ENCODE peak calls at places on chromosomes 16 and 17, in nine cellular contexts. C is heart left ventricle; S is spleen; D is colonic mucosa; V is ascending aorta; I is CD8-positive, alpha-beta memory T cell; G is psoas muscle; F is right lobe of liver; Q is MM.1S. P is an unnamed sample.

GRCh38 chr17:29699283-29699682 is 76.6 kb upstream of the CORO6 start:
- DNase-seq in C (no peak), S (no peak), D (no peak), V (no peak), I (no peak), G (no peak), F (no peak), Q (no peak), P (peak)

GRCh38 chr17:82665226-82665625 is 17.0 kb upstream of the WDR45B start:
- DNase-seq in C (no peak), S (no peak), D (no peak), V (no peak), I (no peak), G (no peak), F (peak), Q (no peak), P (no peak)

GRCh38 chr16:64254443-64255367 is 867.2 kb downstream of the CDH11 start:
- DNase-seq in C (no peak), S (no peak), D (no peak), V (no peak), I (no peak), G (no peak), F (no peak), Q (no peak), P (no peak)

GRCh38 chr16:68370921-68371651 is 60.3 kb downstream of the PRMT7 start:
- DNase-seq in C (no peak), S (peak), D (no peak), V (no peak), I (peak), G (no peak), F (no peak), Q (no peak), P (no peak)

GRCh38 chr16:47503936-47504335 is 42.8 kb downstream of the PHKB start:
- DNase-seq in C (no peak), S (no peak), D (no peak), V (no peak), I (no peak), G (no peak), F (no peak), Q (no peak), P (no peak)

GRCh38 chr16:66427871-66428681 is 981 bp downstream of the BEAN1 start:
- DNase-seq in C (no peak), S (no peak), D (no peak), V (peak), I (no peak), G (no peak), F (no peak), Q (no peak), P (no peak)

GRCh38 chr17:48102700-48103378 is 1.6 kb upstream of the CBX1 start:
- DNase-seq in C (peak), S (peak), D (no peak), V (no peak), I (peak), G (no peak), F (no peak), Q (peak), P (no peak)

GRCh38 chr17:64572682-64573154 is 65.9 kb downstream of the CEP95 start:
- DNase-seq in C (no peak), S (no peak), D (no peak), V (no peak), I (no peak), G (no peak), F (no peak), Q (no peak), P (no peak)

GRCh38 chr17:14904406-14904805 is 360.7 kb downstream of the PMP22 start:
- DNase-seq in C (no peak), S (no peak), D (no peak), V (no peak), I (no peak), G (no peak), F (no peak), Q (peak), P (no peak)

GRCh38 chr16:3458852-3459361 is 15.4 kb downstream of the NAA60 start:
- DNase-seq in C (no peak), S (no peak), D (peak), V (peak), I (peak), G (no peak), F (no peak), Q (peak), P (no peak)

GRCh38 chr17:44012391-44012790 is 2.4 kb downstream of the TMEM101 start:
- DNase-seq in C (no peak), S (no peak), D (no peak), V (no peak), I (no peak), G (no peak), F (no peak), Q (no peak), P (no peak)

GRCh38 chr16:68972720-68973119 is 129.4 kb downstream of the TANGO6 start:
- DNase-seq in C (no peak), S (no peak), D (no peak), V (no peak), I (no peak), G (no peak), F (no peak), Q (no peak), P (no peak)

GRCh38 chr16:31064882-31065461 is 9.1 kb downstream of the ZNF668 start:
- DNase-seq in C (peak), S (no peak), D (no peak), V (peak), I (no peak), G (peak), F (no peak), Q (no peak), P (no peak)

GRCh38 chr16:2299121-2299914 is 31.4 kb upstream of the RNPS1 start:
- DNase-seq in C (no peak), S (no peak), D (no peak), V (no peak), I (no peak), G (no peak), F (no peak), Q (no peak), P (no peak)

GRCh38 chr16:17887963-17888362 is 417.2 kb upstream of the XYLT1 start:
- DNase-seq in C (no peak), S (no peak), D (no peak), V (no peak), I (no peak), G (no peak), F (no peak), Q (no peak), P (no peak)

GRCh38 chr16:19699472-19699871 is 18.6 kb downstream of the KNOP1 start:
- DNase-seq in C (no peak), S (peak), D (no peak), V (no peak), I (no peak), G (no peak), F (peak), Q (no peak), P (no peak)

GRCh38 chr17:57106107-57106835 is 21.2 kb downstream of the AKAP1 start:
- DNase-seq in C (no peak), S (no peak), D (no peak), V (no peak), I (no peak), G (peak), F (no peak), Q (no peak), P (no peak)

GRCh38 chr16:51374346-51374745 is 223.3 kb upstream of the SALL1 start:
- DNase-seq in C (no peak), S (no peak), D (no peak), V (no peak), I (no peak), G (no peak), F (no peak), Q (no peak), P (no peak)

GRCh38 chr17:40517286-40517662 is 15.9 kb upstream of the TNS4 start:
- DNase-seq in C (no peak), S (peak), D (no peak), V (peak), I (no peak), G (no peak), F (no peak), Q (no peak), P (no peak)

GRCh38 chr17:40517981-40518380 is 16.6 kb upstream of the TNS4 start:
- DNase-seq in C (no peak), S (peak), D (no peak), V (no peak), I (no peak), G (no peak), F (no peak), Q (no peak), P (no peak)

GRCh38 chr17:40520991-40521453 is 19.6 kb upstream of the TNS4 start:
- DNase-seq in C (no peak), S (peak), D (no peak), V (no peak), I (no peak), G (no peak), F (no peak), Q (no peak), P (no peak)

GRCh38 chr17:40518401-40519088 is 17.1 kb upstream of the TNS4 start:
- DNase-seq in C (no peak), S (peak), D (peak), V (peak), I (no peak), G (no peak), F (no peak), Q (no peak), P (no peak)

GRCh38 chr17:40519089-40519775 is 17.8 kb upstream of the TNS4 start:
- DNase-seq in C (no peak), S (peak), D (no peak), V (peak), I (no peak), G (no peak), F (no peak), Q (no peak), P (no peak)
- H3K27ac ChIP-seq in C (no peak), S (no peak), D (no peak), V (no peak), I (no peak), G (no peak), F (no peak), Q (no peak), P (no peak)

GRCh38 chr16:10601444-10602401 is 21.3 kb upstream of the EMP2 start:
- DNase-seq in C (peak), S (no peak), D (peak), V (no peak), I (no peak), G (no peak), F (no peak), Q (no peak), P (no peak)
- H3K27ac ChIP-seq in C (peak), S (no peak), D (no peak), V (no peak), I (no peak), G (no peak), F (no peak), Q (no peak), P (no peak)

GRCh38 chr17:17580662-17581470 is 10.6 kb downstream of the PEMT start:
- DNase-seq in C (no peak), S (no peak), D (no peak), V (no peak), I (no peak), G (peak), F (peak), Q (no peak), P (no peak)
- H3K27ac ChIP-seq in C (no peak), S (no peak), D (no peak), V (no peak), I (no peak), G (no peak), F (peak), Q (no peak), P (no peak)

GRCh38 chr17:62626719-62627218 is 701 bp upstream of the MRC2 start:
- DNase-seq in C (peak), S (no peak), D (peak), V (peak), I (no peak), G (peak), F (no peak), Q (no peak), P (no peak)
- H3K27ac ChIP-seq in C (peak), S (peak), D (peak), V (peak), I (no peak), G (peak), F (no peak), Q (no peak), P (peak)

DNA sequence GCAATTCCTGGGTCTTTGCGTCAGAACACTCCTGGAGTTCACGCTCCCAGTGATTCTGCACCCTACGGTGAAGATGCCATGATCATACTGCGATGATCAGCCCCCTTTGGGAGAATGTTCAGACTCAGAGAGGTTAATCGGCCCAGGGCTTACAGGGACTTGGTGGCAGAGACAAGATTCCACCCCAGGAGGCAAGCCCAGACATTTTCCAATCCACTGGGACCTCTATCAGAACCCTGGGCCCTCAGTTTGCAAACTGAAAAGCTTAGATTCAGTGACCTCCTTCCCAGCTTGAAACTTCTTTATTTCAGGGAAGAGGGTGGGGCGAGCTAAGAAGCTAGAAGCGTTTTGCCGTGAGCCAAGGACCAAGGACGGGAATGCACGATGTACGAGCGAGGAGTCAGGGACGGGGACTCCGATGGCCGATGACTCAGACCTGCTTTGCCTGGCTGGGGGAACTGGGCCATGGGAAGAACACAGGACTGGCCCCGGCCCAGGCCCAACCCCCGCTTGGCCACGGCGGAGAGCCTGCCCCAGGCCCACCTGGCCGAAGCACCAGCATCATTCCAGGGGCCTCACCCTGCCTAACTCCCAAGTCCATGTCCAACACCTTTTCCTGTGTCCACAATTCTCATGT is 34.7 kb downstream of the SOCS3 start:
- DNase-seq in C (peak), S (no peak), D (no peak), V (peak), I (no peak), G (peak), F (no peak), Q (no peak), P (no peak)
- H3K27ac ChIP-seq in C (peak), S (peak), D (peak), V (peak), I (no peak), G (peak), F (no peak), Q (no peak), P (peak)

DNA sequence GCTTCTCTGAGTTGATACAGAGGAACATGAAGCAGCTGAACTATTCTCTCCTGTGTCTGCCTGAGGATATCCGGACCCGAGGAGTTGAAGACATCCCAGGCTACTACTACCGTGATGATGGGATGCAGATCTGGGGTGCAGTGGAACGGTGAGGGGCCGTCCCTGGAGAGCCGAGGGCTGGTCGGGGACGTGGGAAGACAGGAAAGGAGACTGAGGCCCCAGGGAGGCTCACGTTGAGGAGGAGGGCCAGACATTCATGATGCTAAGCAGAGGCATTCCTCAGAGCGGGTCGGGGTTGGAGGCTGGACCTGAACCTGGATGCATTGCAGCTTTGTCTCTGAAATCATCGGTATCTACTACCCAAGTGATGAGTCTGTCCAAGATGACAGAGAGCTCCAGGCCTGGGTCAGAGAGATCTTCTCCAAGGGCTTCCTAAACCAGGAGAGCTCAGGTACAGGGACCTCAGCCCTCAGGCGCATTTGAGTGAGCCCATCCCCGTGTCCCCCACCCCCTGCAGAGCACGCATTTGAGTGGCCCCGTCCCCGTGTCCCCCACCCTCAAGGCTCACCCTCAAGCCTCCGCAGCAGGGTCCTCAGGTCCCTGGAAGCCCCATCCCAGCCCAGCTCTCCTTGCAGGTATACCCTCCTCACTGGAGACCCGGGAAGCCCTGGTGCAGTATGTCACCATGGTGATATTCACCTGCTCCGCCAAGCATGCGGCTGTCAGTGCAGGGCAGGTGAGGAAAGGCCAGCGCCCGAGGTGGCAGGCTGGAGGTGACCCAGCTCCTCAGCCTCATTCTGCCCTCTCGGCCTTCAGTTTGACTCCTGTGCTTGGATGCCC is 8.3 kb downstream of the ALOX15B start:
- DNase-seq in C (no peak), S (no peak), D (no peak), V (peak), I (no peak), G (no peak), F (no peak), Q (no peak), P (no peak)
- H3K27ac ChIP-seq in C (no peak), S (no peak), D (no peak), V (no peak), I (no peak), G (no peak), F (no peak), Q (no peak), P (no peak)

P was measured in caudate nucleus.